ENCODE peak calls at places on chromosomes 4 and X, in nine cellular contexts. V, A, J, N, D, L, X, S and G are unnamed samples.
A peak's percentile ranks its signal among the peaks of the same experiment; 100 is the strongest.

GRCh38 chr4:123937612-123938011 is 541.0 kb downstream of the SPRY1 start:
- DNase-seq in L (no peak), X (no peak), J (no peak), A (no peak), V (no peak), S (no peak), N (no peak), D (peak; percentile 24), G (no peak)

GRCh38 chr4:176638992-176639391 is 153.7 kb downstream of the VEGFC start:
- DNase-seq in S (no peak), X (no peak), V (no peak), D (no peak), N (no peak), L (no peak), J (no peak), A (peak; percentile 69), G (no peak)

GRCh38 chr4:78057600-78058560 is 757 bp downstream of the FRAS1 start:
- DNase-seq in A (peak; percentile 64), V (peak; percentile 24), L (peak; percentile 67), J (peak; percentile 62), D (peak; percentile 66), X (peak; percentile 47), S (no peak), N (peak; percentile 54), G (peak; percentile 23)

GRCh38 chrX:53583571-53583970 is 102.9 kb downstream of the HUWE1 start:
- DNase-seq in S (no peak), A (no peak), N (no peak), V (no peak), X (no peak), L (no peak), D (no peak), J (no peak), G (no peak)

GRCh38 chrX:115642895-115643530 is 82.0 kb downstream of the PLS3 start:
- DNase-seq in D (peak; percentile 48), J (peak; percentile 34), L (no peak), S (no peak), A (peak; percentile 32), N (peak; percentile 44), X (no peak), V (peak; percentile 71), G (no peak)

GRCh38 chr4:169270156-169270809 is 473 bp downstream of the SH3RF1 start:
- DNase-seq in A (peak; percentile 71), V (peak; percentile 46), J (peak; percentile 70), S (no peak), L (peak; percentile 61), N (peak; percentile 43), D (peak; percentile 87), X (peak; percentile 66), G (peak; percentile 50)

GRCh38 chrX:133590703-133591505 is 175.6 kb upstream of the GPC4 start:
- DNase-seq in L (no peak), V (no peak), N (peak; percentile 37), J (no peak), S (no peak), X (no peak), D (no peak), A (peak; percentile 23), G (no peak)

GRCh38 chrX:70087857-70088256 is 25.6 kb downstream of the OTUD6A start:
- DNase-seq in S (no peak), N (no peak), V (no peak), A (no peak), X (no peak), D (no peak), L (no peak), J (no peak), G (no peak)

DNA sequence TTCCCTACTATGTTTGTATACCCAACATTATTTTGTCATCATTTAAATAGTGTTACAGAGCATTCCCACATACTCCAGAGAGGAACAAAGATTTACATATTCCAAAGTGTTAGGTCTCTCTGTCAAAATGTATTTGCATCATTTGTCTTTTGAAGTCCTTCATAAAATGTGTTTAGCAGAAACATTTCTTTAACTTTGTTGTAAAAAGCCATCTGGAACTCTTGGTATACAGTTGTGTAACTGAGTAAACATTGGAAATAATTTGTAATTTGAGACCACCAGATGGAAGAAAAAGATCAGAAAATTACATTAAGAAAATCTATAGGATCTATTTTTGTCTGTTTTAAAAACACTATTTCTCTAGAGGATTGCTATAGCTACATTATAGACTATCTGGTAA is 56.6 kb upstream of the ALB start:
- DNase-seq in V (no peak), S (no peak), D (no peak), N (no peak), J (no peak), L (no peak), X (no peak), A (no peak), G (no peak)
- H3K27ac ChIP-seq in V (no peak overlapping the region), S (no peak overlapping the region), D (no peak overlapping the region), N (no peak overlapping the region), J (no peak overlapping the region), L (no peak overlapping the region), X (no peak overlapping the region), A (no peak overlapping the region), G (no peak overlapping the region)

GRCh38 chr4:132540797-132541196 is 608.3 kb upstream of the PCDH10 start:
- DNase-seq in D (no peak), J (no peak), S (no peak), A (no peak), X (no peak), N (no peak), V (no peak), L (no peak), G (no peak)
- TF ChIP-seq CTCF in D (no peak), J (no peak), S (no peak), A (no peak), X (no peak), N (no peak), V (no peak), L (no peak), G (no peak)

GRCh38 chr4:153530284-153530995 is 64.3 kb downstream of the TMEM131L start:
- DNase-seq in D (no peak), L (no peak), V (no peak), N (no peak), A (no peak), S (no peak), J (no peak), X (no peak), G (no peak)
- H3K4me3 ChIP-seq in D (no peak overlapping the region), L (no peak overlapping the region), V (no peak overlapping the region), N (no peak overlapping the region), A (no peak overlapping the region), S (no peak overlapping the region), J (no peak overlapping the region), X (no peak overlapping the region), G (peak overlapping the region; percentile 12)

GRCh38 chr4:165208741-165209388 is 1.5 kb downstream of the KLHL2 start:
- DNase-seq in N (peak; percentile 55), X (no peak), A (peak; percentile 32), S (no peak), D (no peak), L (no peak), J (no peak), V (no peak), G (peak; percentile 27)
- H3K27ac ChIP-seq in N (no peak overlapping the region), X (peak overlapping the region; percentile 31), A (peak overlapping the region; percentile 59), S (no peak overlapping the region), D (no peak overlapping the region), L (peak overlapping the region; percentile 91), J (no peak overlapping the region), V (no peak overlapping the region), G (no peak overlapping the region)

DNA sequence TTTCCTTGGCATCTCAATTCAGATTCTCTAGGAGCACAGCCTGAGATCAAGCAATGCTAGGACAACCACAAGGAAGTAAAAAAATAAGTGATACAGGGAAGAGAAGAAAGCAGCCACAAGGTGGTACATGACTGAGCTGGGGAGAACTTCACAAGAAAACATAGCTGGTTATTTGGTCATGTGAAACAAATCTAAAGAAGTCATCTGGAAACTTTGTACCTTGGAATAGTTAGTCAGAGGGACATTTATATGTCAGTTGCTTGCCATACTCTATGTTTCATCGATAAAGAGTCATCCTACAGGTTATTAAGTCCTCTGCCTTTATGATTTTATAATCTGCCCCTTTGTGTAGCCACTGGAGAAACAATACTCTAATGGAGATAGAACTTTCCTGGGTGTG is 575.1 kb downstream of the IL15 start:
- DNase-seq in L (no peak), N (no peak), V (no peak), X (no peak), D (no peak), S (no peak), J (no peak), A (peak; percentile 8), G (no peak)
- TF ChIP-seq CTCF in L (no peak), N (no peak), V (no peak), X (no peak), D (no peak), S (no peak), J (no peak), A (no peak), G (no peak)

GRCh38 chrX:66625525-66625924 is 13.4 kb downstream of the EDA2R start:
- DNase-seq in S (no peak), D (no peak), J (no peak), N (no peak), A (no peak), V (no peak), X (no peak), L (no peak), G (no peak)
- H3K4me3 ChIP-seq in S (no peak overlapping the region), D (no peak overlapping the region), J (no peak overlapping the region), N (no peak overlapping the region), A (no peak overlapping the region), V (no peak overlapping the region), X (no peak overlapping the region), L (no peak overlapping the region), G (no peak overlapping the region)

GRCh38 chr4:87819281-87819919 is 13.4 kb upstream of the MEPE start:
- DNase-seq in J (peak; percentile 24), A (peak; percentile 90), D (no peak), S (peak; percentile 80), N (peak; percentile 93), X (no peak), L (no peak), V (no peak), G (no peak)
- H3K27ac ChIP-seq in J (no peak overlapping the region), A (peak overlapping the region; percentile 84), D (no peak overlapping the region), S (peak overlapping the region; percentile 87), N (peak overlapping the region; percentile 58), X (no peak overlapping the region), L (no peak overlapping the region), V (no peak overlapping the region), G (no peak overlapping the region)